ENCODE peak calls at places on chromosomes 3 and 15, in six cellular contexts. P is globus pallidus; I is colonic mucosa; A is T-helper 1 cell; V is HCT116; E is activated CD4-positive, alpha-beta T cell treated with anti-CD3 and anti-CD28 coated beads for 4 hours. L is an unnamed sample.

GRCh38 chr15:83654379-83655236 is 685 bp downstream of the ADAMTSL3 start:
- DNase-seq in P (no peak), I (no peak), A (no peak), V (no peak), E (no peak), L (no peak)

GRCh38 chr3:184368804-184369183 is 7.3 kb downstream of the POLR2H start:
- DNase-seq in P (peak; percentile 52), I (no peak), A (no peak), V (no peak), E (no peak), L (no peak)

GRCh38 chr3:17190353-17191078 is 305.8 kb downstream of the PLCL2 start:
- DNase-seq in P (peak; percentile 46), I (no peak), A (no peak), V (no peak), E (no peak), L (no peak)

GRCh38 chr3:70856414-70857162 is 544.1 kb upstream of the MDFIC2 start:
- DNase-seq in P (no peak), I (no peak), A (peak; percentile 13), V (no peak), E (no peak), L (no peak)

GRCh38 chr3:79517766-79518413 is 249.9 kb downstream of the ROBO1 start:
- DNase-seq in P (peak; percentile 26), I (no peak), A (no peak), V (no peak), E (no peak), L (no peak)

GRCh38 chr3:129439381-129439816 is 349 bp downstream of the MBD4 start:
- DNase-seq in P (no peak), I (peak; percentile 64), A (peak; percentile 54), V (no peak), E (peak; percentile 41), L (peak; percentile 15)

GRCh38 chr3:481680-482079 is 285.1 kb downstream of the CHL1 start:
- DNase-seq in P (no peak), I (no peak), A (no peak), V (no peak), E (no peak), L (no peak)

GRCh38 chr3:127141921-127142730 is 50.8 kb upstream of the PRR23E start:
- DNase-seq in P (no peak), I (peak; percentile 73), A (no peak), V (no peak), E (no peak), L (peak; percentile 76)

GRCh38 chr3:140167600-140168281 is 232.8 kb downstream of the CLSTN2 start:
- DNase-seq in P (no peak), I (no peak), A (no peak), V (no peak), E (no peak), L (no peak)

GRCh38 chr15:50143255-50143860 is 24.3 kb upstream of the ATP8B4 start:
- DNase-seq in P (no peak), I (no peak), A (no peak), V (no peak), E (no peak), L (no peak)

GRCh38 chr3:167876603-167877325 is 141.2 kb downstream of the SERPINI1 start:
- DNase-seq in P (no peak), I (no peak), A (no peak), V (peak; percentile 15), E (no peak), L (no peak)

GRCh38 chr3:86990734-86991481 is at the start of gene VGLL3:
- DNase-seq in P (peak; percentile 8), I (peak; percentile 55), A (peak; percentile 1), V (no peak), E (no peak), L (peak; percentile 74)

L was measured in posterior cingulate gyrus.